ENCODE peak calls at places on chromosomes 13 and 19, in nine cellular contexts. One of them, this sample, is unnamed.

GRCh38 chr13:113001251-113002140 is 32.5 kb downstream of the MCF2L start:
- DNase-seq in A549: no peak
- DNase-seq in caudate nucleus: no peak
- DNase-seq in GM23338: peak
- DNase-seq in CD4-positive, alpha-beta T cell: no peak
- DNase-seq in cardiac muscle cell: peak
- DNase-seq in heart left ventricle: peak
- DNase-seq in testis: peak
- DNase-seq in GM23248: peak
- DNase-seq in this sample: no peak

GRCh38 chr19:41924151-41925145 is 3.8 kb downstream of the ERFL start:
- DNase-seq in GM23248: no peak
- DNase-seq in caudate nucleus: no peak
- DNase-seq in GM23338: peak
- DNase-seq in CD4-positive, alpha-beta T cell: no peak
- DNase-seq in cardiac muscle cell: no peak
- DNase-seq in A549: no peak
- DNase-seq in heart left ventricle: no peak
- DNase-seq in testis: no peak
- DNase-seq in this sample: no peak

GRCh38 chr19:38975214-38975860 is at the start of gene FBXO17:
- DNase-seq in CD4-positive, alpha-beta T cell: no peak
- DNase-seq in testis: peak
- DNase-seq in heart left ventricle: peak
- DNase-seq in caudate nucleus: no peak
- DNase-seq in cardiac muscle cell: peak
- DNase-seq in A549: peak
- DNase-seq in GM23338: peak
- DNase-seq in GM23248: peak
- DNase-seq in this sample: no peak

GRCh38 chr13:45670481-45670880 is 31.6 kb upstream of the CBY2 start:
- DNase-seq in cardiac muscle cell: no peak
- DNase-seq in testis: no peak
- DNase-seq in caudate nucleus: no peak
- DNase-seq in GM23248: no peak
- DNase-seq in A549: no peak
- DNase-seq in CD4-positive, alpha-beta T cell: no peak
- DNase-seq in GM23338: no peak
- DNase-seq in heart left ventricle: no peak
- DNase-seq in this sample: no peak

GRCh38 chr13:86729206-86729605 is 930.0 kb upstream of the SLITRK6 start:
- DNase-seq in cardiac muscle cell: no peak
- DNase-seq in testis: no peak
- DNase-seq in GM23338: no peak
- DNase-seq in heart left ventricle: no peak
- DNase-seq in CD4-positive, alpha-beta T cell: no peak
- DNase-seq in GM23248: no peak
- DNase-seq in A549: no peak
- DNase-seq in caudate nucleus: no peak
- DNase-seq in this sample: peak

GRCh38 chr19:54262066-54262465 is 5.0 kb upstream of the LILRB5 start:
- DNase-seq in caudate nucleus: no peak
- DNase-seq in CD4-positive, alpha-beta T cell: no peak
- DNase-seq in cardiac muscle cell: no peak
- DNase-seq in A549: no peak
- DNase-seq in heart left ventricle: no peak
- DNase-seq in GM23248: no peak
- DNase-seq in GM23338: no peak
- DNase-seq in testis: no peak
- DNase-seq in this sample: no peak

GRCh38 chr19:35262101-35262761 is 6.5 kb upstream of the USF2 start:
- DNase-seq in GM23338: no peak
- DNase-seq in testis: no peak
- DNase-seq in caudate nucleus: no peak
- DNase-seq in GM23248: no peak
- DNase-seq in A549: no peak
- DNase-seq in heart left ventricle: no peak
- DNase-seq in CD4-positive, alpha-beta T cell: no peak
- DNase-seq in cardiac muscle cell: no peak
- DNase-seq in this sample: no peak

GRCh38 chr19:2560369-2560768 is 84.4 kb downstream of the GADD45B start:
- DNase-seq in CD4-positive, alpha-beta T cell: no peak
- DNase-seq in A549: no peak
- DNase-seq in GM23338: no peak
- DNase-seq in heart left ventricle: no peak
- DNase-seq in testis: no peak
- DNase-seq in cardiac muscle cell: no peak
- DNase-seq in GM23248: no peak
- DNase-seq in caudate nucleus: no peak
- DNase-seq in this sample: no peak

GRCh38 chr13:103625194-103625593 is 559.0 kb upstream of the SLC10A2 start:
- DNase-seq in GM23338: peak
- DNase-seq in GM23248: no peak
- DNase-seq in caudate nucleus: no peak
- DNase-seq in testis: no peak
- DNase-seq in CD4-positive, alpha-beta T cell: no peak
- DNase-seq in cardiac muscle cell: no peak
- DNase-seq in heart left ventricle: no peak
- DNase-seq in A549: no peak
- DNase-seq in this sample: no peak

GRCh38 chr19:40507892-40508291 is 41.1 kb downstream of the SPTBN4 start:
- DNase-seq in heart left ventricle: no peak
- DNase-seq in A549: no peak
- DNase-seq in caudate nucleus: no peak
- DNase-seq in GM23248: no peak
- DNase-seq in cardiac muscle cell: no peak
- DNase-seq in CD4-positive, alpha-beta T cell: no peak
- DNase-seq in GM23338: peak
- DNase-seq in testis: no peak
- DNase-seq in this sample: no peak

GRCh38 chr19:2249880-2250764 is 999 bp downstream of the AMH start:
- DNase-seq in caudate nucleus: no peak
- DNase-seq in A549: no peak
- DNase-seq in cardiac muscle cell: no peak
- DNase-seq in heart left ventricle: no peak
- DNase-seq in GM23338: peak
- DNase-seq in CD4-positive, alpha-beta T cell: no peak
- DNase-seq in GM23248: no peak
- DNase-seq in testis: no peak
- DNase-seq in this sample: no peak

GRCh38 chr19:57105976-57106610 is 13.7 kb upstream of the USP29 start:
- DNase-seq in heart left ventricle: no peak
- DNase-seq in A549: no peak
- DNase-seq in cardiac muscle cell: no peak
- DNase-seq in GM23248: no peak
- DNase-seq in testis: no peak
- DNase-seq in CD4-positive, alpha-beta T cell: no peak
- DNase-seq in GM23338: peak
- DNase-seq in caudate nucleus: no peak
- DNase-seq in this sample: no peak

GRCh38 chr13:23796546-23796945 is 92.7 kb downstream of the MIPEP start:
- DNase-seq in GM23248: no peak
- DNase-seq in heart left ventricle: no peak
- DNase-seq in A549: no peak
- DNase-seq in testis: no peak
- DNase-seq in CD4-positive, alpha-beta T cell: no peak
- DNase-seq in cardiac muscle cell: no peak
- DNase-seq in caudate nucleus: no peak
- DNase-seq in GM23338: no peak
- DNase-seq in this sample: no peak

GRCh38 chr13:76921516-76921915 is 26.8 kb upstream of the ACOD1 start:
- DNase-seq in heart left ventricle: no peak
- DNase-seq in CD4-positive, alpha-beta T cell: no peak
- DNase-seq in GM23248: peak
- DNase-seq in testis: no peak
- DNase-seq in caudate nucleus: no peak
- DNase-seq in GM23338: no peak
- DNase-seq in cardiac muscle cell: no peak
- DNase-seq in A549: no peak
- DNase-seq in this sample: no peak

GRCh38 chr19:42018503-42019193 is 24.6 kb upstream of the ATP1A3 start:
- DNase-seq in GM23248: peak
- DNase-seq in GM23338: no peak
- DNase-seq in CD4-positive, alpha-beta T cell: no peak
- DNase-seq in A549: no peak
- DNase-seq in heart left ventricle: no peak
- DNase-seq in cardiac muscle cell: no peak
- DNase-seq in testis: no peak
- DNase-seq in caudate nucleus: no peak
- DNase-seq in this sample: no peak

GRCh38 chr13:60756306-60756705 is 359.3 kb downstream of the TDRD3 start:
- DNase-seq in cardiac muscle cell: no peak
- DNase-seq in CD4-positive, alpha-beta T cell: no peak
- DNase-seq in testis: peak
- DNase-seq in GM23248: no peak
- DNase-seq in caudate nucleus: no peak
- DNase-seq in A549: no peak
- DNase-seq in GM23338: peak
- DNase-seq in heart left ventricle: no peak
- DNase-seq in this sample: no peak

GRCh38 chr19:43902399-43902798 is 32.7 kb downstream of the ZNF45 start:
- DNase-seq in testis: no peak
- DNase-seq in heart left ventricle: no peak
- DNase-seq in A549: no peak
- DNase-seq in caudate nucleus: no peak
- DNase-seq in CD4-positive, alpha-beta T cell: no peak
- DNase-seq in GM23338: no peak
- DNase-seq in GM23248: no peak
- DNase-seq in cardiac muscle cell: no peak
- DNase-seq in this sample: no peak

GRCh38 chr13:23621316-23621645 is 51.1 kb downstream of the TNFRSF19 start:
- DNase-seq in GM23338: no peak
- DNase-seq in heart left ventricle: no peak
- DNase-seq in CD4-positive, alpha-beta T cell: no peak
- DNase-seq in GM23248: peak
- DNase-seq in cardiac muscle cell: no peak
- DNase-seq in testis: no peak
- DNase-seq in A549: peak
- DNase-seq in caudate nucleus: no peak
- DNase-seq in this sample: no peak

GRCh38 chr13:112127564-112127963 is 60.6 kb downstream of the SOX1 start:
- DNase-seq in heart left ventricle: no peak
- DNase-seq in A549: no peak
- DNase-seq in cardiac muscle cell: no peak
- DNase-seq in testis: no peak
- DNase-seq in CD4-positive, alpha-beta T cell: no peak
- DNase-seq in caudate nucleus: no peak
- DNase-seq in GM23338: no peak
- DNase-seq in GM23248: no peak
- DNase-seq in this sample: no peak

GRCh38 chr13:97911311-97912138 is 42.0 kb upstream of the IPO5 start:
- DNase-seq in cardiac muscle cell: no peak
- DNase-seq in caudate nucleus: no peak
- DNase-seq in A549: peak
- DNase-seq in GM23338: peak
- DNase-seq in GM23248: peak
- DNase-seq in testis: no peak
- DNase-seq in heart left ventricle: no peak
- DNase-seq in CD4-positive, alpha-beta T cell: no peak
- DNase-seq in this sample: no peak

GRCh38 chr19:39352549-39353285 is 10.5 kb downstream of the SAMD4B start:
- DNase-seq in GM23338: no peak
- DNase-seq in GM23248: peak
- DNase-seq in heart left ventricle: no peak
- DNase-seq in A549: no peak
- DNase-seq in cardiac muscle cell: no peak
- DNase-seq in caudate nucleus: no peak
- DNase-seq in testis: peak
- DNase-seq in CD4-positive, alpha-beta T cell: no peak
- DNase-seq in this sample: no peak

GRCh38 chr19:45349430-45349941 is 8.9 kb downstream of the KLC3 start:
- DNase-seq in cardiac muscle cell: no peak
- DNase-seq in A549: no peak
- DNase-seq in GM23248: no peak
- DNase-seq in GM23338: no peak
- DNase-seq in caudate nucleus: no peak
- DNase-seq in heart left ventricle: no peak
- DNase-seq in CD4-positive, alpha-beta T cell: no peak
- DNase-seq in testis: no peak
- DNase-seq in this sample: no peak
- H3K27ac ChIP-seq in cardiac muscle cell: no peak
- H3K27ac ChIP-seq in A549: no peak
- H3K27ac ChIP-seq in GM23248: no peak
- H3K27ac ChIP-seq in GM23338: no peak
- H3K27ac ChIP-seq in caudate nucleus: no peak
- H3K27ac ChIP-seq in heart left ventricle: no peak
- H3K27ac ChIP-seq in CD4-positive, alpha-beta T cell: no peak
- H3K27ac ChIP-seq in testis: no peak
- H3K27ac ChIP-seq in this sample: no peak

GRCh38 chr19:17327654-17328516 is 6.8 kb downstream of the ANO8 start:
- DNase-seq in A549: no peak
- DNase-seq in testis: peak
- DNase-seq in GM23248: no peak
- DNase-seq in CD4-positive, alpha-beta T cell: peak
- DNase-seq in heart left ventricle: no peak
- DNase-seq in cardiac muscle cell: peak
- DNase-seq in GM23338: peak
- DNase-seq in caudate nucleus: no peak
- DNase-seq in this sample: no peak
- H3K27ac ChIP-seq in A549: no peak
- H3K27ac ChIP-seq in testis: peak
- H3K27ac ChIP-seq in GM23248: no peak
- H3K27ac ChIP-seq in CD4-positive, alpha-beta T cell: peak
- H3K27ac ChIP-seq in heart left ventricle: no peak
- H3K27ac ChIP-seq in cardiac muscle cell: peak
- H3K27ac ChIP-seq in GM23338: peak
- H3K27ac ChIP-seq in caudate nucleus: peak
- H3K27ac ChIP-seq in this sample: no peak

DNA sequence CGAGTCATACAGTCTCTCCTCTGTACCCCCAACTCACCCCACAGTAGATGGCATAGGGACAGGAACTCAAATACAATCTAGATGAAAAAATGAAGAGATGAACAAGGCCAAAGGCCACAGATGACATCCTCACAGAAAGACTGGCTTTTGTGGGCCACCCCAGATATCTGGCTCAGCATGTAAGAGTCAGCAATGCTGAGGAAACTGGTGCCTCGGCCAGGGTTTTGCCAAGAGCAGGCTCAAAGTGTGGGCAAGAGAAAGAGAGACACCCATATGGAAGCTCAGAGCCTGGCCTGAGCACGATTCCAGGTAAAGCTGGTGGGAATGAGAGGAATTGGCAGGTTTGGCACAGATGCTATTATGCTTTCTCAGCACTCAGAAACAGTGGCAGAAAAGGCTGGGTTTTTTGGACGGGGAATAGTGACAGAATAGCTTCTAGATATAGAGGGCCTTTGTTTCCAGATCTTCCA is 460.6 kb downstream of the FOXO1 start:
- DNase-seq in cardiac muscle cell: no peak
- DNase-seq in A549: no peak
- DNase-seq in caudate nucleus: no peak
- DNase-seq in GM23338: no peak
- DNase-seq in CD4-positive, alpha-beta T cell: no peak
- DNase-seq in GM23248: no peak
- DNase-seq in testis: no peak
- DNase-seq in heart left ventricle: no peak
- DNase-seq in this sample: no peak
- H3K27ac ChIP-seq in cardiac muscle cell: no peak
- H3K27ac ChIP-seq in A549: no peak
- H3K27ac ChIP-seq in caudate nucleus: peak
- H3K27ac ChIP-seq in GM23338: no peak
- H3K27ac ChIP-seq in CD4-positive, alpha-beta T cell: peak
- H3K27ac ChIP-seq in GM23248: no peak
- H3K27ac ChIP-seq in testis: no peak
- H3K27ac ChIP-seq in heart left ventricle: no peak
- H3K27ac ChIP-seq in this sample: no peak

GRCh38 chr13:88097541-88097940 is 426.4 kb downstream of the SLITRK5 start:
- DNase-seq in GM23338: no peak
- DNase-seq in A549: no peak
- DNase-seq in cardiac muscle cell: no peak
- DNase-seq in caudate nucleus: no peak
- DNase-seq in testis: no peak
- DNase-seq in CD4-positive, alpha-beta T cell: no peak
- DNase-seq in GM23248: no peak
- DNase-seq in heart left ventricle: no peak
- DNase-seq in this sample: no peak
- H3K27ac ChIP-seq in GM23338: no peak
- H3K27ac ChIP-seq in A549: no peak
- H3K27ac ChIP-seq in cardiac muscle cell: no peak
- H3K27ac ChIP-seq in caudate nucleus: no peak
- H3K27ac ChIP-seq in testis: no peak
- H3K27ac ChIP-seq in CD4-positive, alpha-beta T cell: no peak
- H3K27ac ChIP-seq in GM23248: no peak
- H3K27ac ChIP-seq in heart left ventricle: no peak
- H3K27ac ChIP-seq in this sample: no peak